ENCODE peak calls at places on chromosome 5, in nine cellular contexts. L is GM12878, K is IMR-90, W is HepG2, I is A549, B is spleen, Z is prostate gland, Q is lower leg skin, R is stomach. F is an unnamed sample.

GRCh38 chr5:90386099-90386710 is 23.4 kb downstream of the CETN3 start:
- DNase-seq in I (peak), R (no peak), Q (no peak), Z (no peak), K (peak), B (no peak), W (peak), L (no peak), F (no peak)

GRCh38 chr5:103461223-103461622 is 101.4 kb downstream of the NUDT12 start:
- DNase-seq in R (no peak), L (no peak), B (no peak), Z (no peak), I (no peak), Q (no peak), W (no peak), K (peak), F (peak)

GRCh38 chr5:168301593-168302388 is 10.3 kb downstream of the WWC1 start:
- DNase-seq in K (no peak), L (no peak), B (no peak), R (peak), W (no peak), I (peak), Z (no peak), Q (no peak), F (no peak)

GRCh38 chr5:432928-433791 is 9.8 kb upstream of the EXOC3 start:
- DNase-seq in I (no peak), W (no peak), L (no peak), R (peak), Z (no peak), B (no peak), Q (peak), K (no peak), F (no peak)

GRCh38 chr5:143041461-143041860 is 271.3 kb downstream of the ARHGAP26 start:
- DNase-seq in R (no peak), W (no peak), K (no peak), Z (no peak), B (no peak), Q (no peak), I (no peak), L (no peak), F (no peak)

GRCh38 chr5:177545487-177546261 is 8.7 kb downstream of the FAM193B start:
- DNase-seq in K (peak), Q (peak), R (peak), B (no peak), W (no peak), I (no peak), L (no peak), Z (no peak), F (no peak)

GRCh38 chr5:73902327-73903051 is 276.5 kb downstream of the ARHGEF28 start:
- DNase-seq in L (peak), B (no peak), Q (no peak), W (peak), I (peak), R (no peak), Z (peak), K (peak), F (peak)

GRCh38 chr5:149152317-149152746 is 11.0 kb downstream of the ABLIM3 start:
- DNase-seq in W (peak), K (peak), Q (no peak), L (no peak), B (no peak), R (no peak), Z (no peak), I (peak), F (no peak)

GRCh38 chr5:150751096-150751891 is 7.5 kb downstream of the DCTN4 start:
- DNase-seq in Q (no peak), W (no peak), I (no peak), L (no peak), B (no peak), K (peak), Z (no peak), R (no peak), F (no peak)

GRCh38 chr5:141349917-141350619 is at the start of gene PCDHGB1:
- DNase-seq in Z (no peak), L (no peak), W (peak), Q (peak), K (peak), B (no peak), R (no peak), I (peak), F (peak)

GRCh38 chr5:132674671-132675506 is 1.1 kb downstream of the IL4 start:
- DNase-seq in W (peak), L (peak), R (no peak), I (peak), K (peak), Z (peak), B (no peak), Q (no peak), F (peak)

GRCh38 chr5:118882666-118883065 is 105.7 kb downstream of the DTWD2 start:
- DNase-seq in W (no peak), B (no peak), Z (no peak), K (no peak), I (no peak), L (no peak), R (no peak), Q (no peak), F (no peak)

GRCh38 chr5:96279796-96280542 is 153.1 kb downstream of the PCSK1 start:
- DNase-seq in Q (no peak), W (peak), B (no peak), Z (no peak), K (peak), L (peak), I (peak), R (no peak), F (peak)

GRCh38 chr5:43007911-43008368 is 32.2 kb downstream of the ANXA2R start:
- DNase-seq in Z (peak), B (peak), L (no peak), I (peak), K (peak), R (peak), W (peak), Q (peak), F (peak)
- TF ChIP-seq POLR2A in Z (no peak), B (no peak), L (peak), I (peak), K (peak), R (no peak), W (peak), Q (no peak), F (no peak)

GRCh38 chr5:69217732-69218568 is 16.7 kb upstream of the CDK7 start:
- DNase-seq in L (peak), Z (peak), K (peak), B (peak), W (peak), Q (peak), R (peak), I (peak), F (peak)
- TF ChIP-seq POLR2A in L (peak), Z (peak), K (peak), B (peak), W (peak), Q (no peak), R (no peak), I (peak), F (peak)

DNA sequence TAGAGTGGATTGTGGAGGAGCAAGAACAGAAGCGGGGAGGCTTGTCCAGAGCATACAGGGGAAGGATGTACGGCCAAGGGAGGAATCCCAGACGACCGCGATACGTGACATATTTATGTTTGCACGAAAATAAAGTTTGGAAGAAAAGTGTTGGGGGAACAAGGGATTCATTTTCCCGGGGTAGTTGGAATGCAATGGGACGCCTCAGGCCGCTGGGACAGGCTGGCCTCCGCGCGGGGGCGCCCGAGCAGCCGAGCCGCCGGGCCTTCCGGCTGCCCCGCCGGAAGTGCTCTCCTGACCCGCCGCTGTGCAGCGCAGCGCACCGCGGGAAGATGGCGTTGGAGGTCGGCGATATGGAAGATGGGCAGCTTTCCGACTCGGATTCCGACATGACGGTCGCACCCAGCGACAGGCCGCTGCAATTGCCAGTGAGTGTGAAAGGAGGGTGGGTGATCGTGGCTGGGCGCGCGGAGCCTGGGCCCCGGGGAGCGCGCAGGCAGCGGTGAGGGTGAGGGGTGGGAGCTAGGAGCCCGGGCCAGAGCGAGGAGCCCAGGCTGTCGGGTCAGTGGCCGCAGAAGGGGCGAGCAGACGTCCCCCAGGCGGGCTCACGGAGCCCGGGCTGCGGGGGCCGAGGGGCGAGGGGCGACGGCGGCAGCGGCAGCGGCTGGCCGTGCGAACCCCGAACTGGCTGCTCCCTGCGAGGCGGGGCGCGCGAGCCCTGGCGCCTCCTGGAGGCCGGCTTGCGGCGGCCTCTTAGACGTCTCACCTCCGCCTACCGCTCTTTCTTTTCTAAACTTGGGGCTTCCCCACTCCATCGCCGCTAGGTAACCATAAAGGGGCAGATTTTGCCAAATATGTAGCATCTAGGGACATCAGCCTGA is at the start of gene PHAX:
- DNase-seq in I (peak), B (peak), R (peak), W (peak), L (peak), K (peak), Q (peak), Z (peak), F (peak)
- TF ChIP-seq POLR2A in I (peak), B (no peak), R (no peak), W (peak), L (peak), K (peak), Q (no peak), Z (no peak), F (peak)

DNA sequence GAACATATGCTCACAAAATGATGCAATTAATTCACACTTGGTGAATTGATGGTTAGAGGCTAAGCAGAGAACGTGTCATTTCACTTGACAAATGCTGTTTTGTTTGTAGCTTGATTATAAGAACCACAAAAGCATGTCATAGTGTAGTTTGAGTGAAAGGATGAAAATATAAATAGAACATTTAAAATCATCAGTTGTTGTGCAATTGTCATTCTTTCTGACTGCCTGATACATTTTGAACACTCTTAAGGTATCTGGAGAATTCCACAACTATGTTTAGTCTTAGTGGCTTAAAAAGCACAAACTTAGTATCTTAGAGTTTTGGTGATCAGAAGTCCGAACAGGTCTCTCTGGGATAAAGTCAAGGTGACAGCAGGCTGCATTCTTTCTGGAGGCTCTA is 129.4 kb downstream of the BASP1 start:
- DNase-seq in Z (no peak), L (no peak), W (no peak), Q (no peak), B (no peak), K (peak), R (no peak), I (no peak), F (no peak)
- TF ChIP-seq POLR2A in Z (no peak), L (no peak), W (no peak), Q (no peak), B (no peak), K (no peak), R (no peak), I (no peak), F (no peak)

GRCh38 chr5:80959768-80960442 is at the start of gene RASGRF2:
- DNase-seq in B (peak), R (peak), K (peak), I (peak), L (no peak), Z (no peak), Q (no peak), W (peak), F (no peak)
- TF ChIP-seq POLR2A in B (no peak), R (no peak), K (no peak), I (no peak), L (no peak), Z (no peak), Q (no peak), W (peak), F (no peak)

DNA sequence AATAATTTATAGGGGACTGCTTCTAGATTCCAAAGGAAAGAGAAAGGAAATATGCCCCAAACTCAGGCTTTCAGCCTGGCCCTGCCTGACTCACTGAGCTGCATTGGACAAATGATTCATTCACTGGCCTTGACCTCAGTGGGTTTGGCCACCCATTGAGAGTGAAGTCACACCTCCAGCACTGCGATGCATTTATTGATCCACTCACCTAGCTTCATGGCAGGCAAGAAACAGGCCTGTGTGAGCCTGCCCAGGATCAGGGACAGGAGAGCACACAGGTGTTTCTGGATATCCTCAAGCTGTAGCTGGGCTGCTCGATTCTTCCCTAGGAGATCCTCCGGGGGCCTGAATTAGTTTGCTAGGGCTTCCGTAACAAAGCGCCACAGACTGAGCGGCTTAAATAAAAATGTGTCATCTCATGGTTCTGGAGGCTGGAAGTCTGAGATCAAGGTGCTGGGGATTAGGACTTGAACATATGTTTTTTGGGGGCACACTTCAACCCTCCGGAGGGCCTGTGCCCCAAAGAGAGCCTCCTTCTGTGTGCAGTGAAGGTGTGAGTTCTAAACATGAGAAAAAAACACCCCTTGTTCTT is 7.3 kb upstream of the DUSP1 start:
- DNase-seq in K (peak), W (peak), I (peak), R (peak), Z (no peak), Q (peak), B (no peak), L (no peak), F (no peak)
- TF ChIP-seq POLR2A in K (no peak), W (peak), I (no peak), R (no peak), Z (no peak), Q (no peak), B (no peak), L (no peak), F (no peak)

DNA sequence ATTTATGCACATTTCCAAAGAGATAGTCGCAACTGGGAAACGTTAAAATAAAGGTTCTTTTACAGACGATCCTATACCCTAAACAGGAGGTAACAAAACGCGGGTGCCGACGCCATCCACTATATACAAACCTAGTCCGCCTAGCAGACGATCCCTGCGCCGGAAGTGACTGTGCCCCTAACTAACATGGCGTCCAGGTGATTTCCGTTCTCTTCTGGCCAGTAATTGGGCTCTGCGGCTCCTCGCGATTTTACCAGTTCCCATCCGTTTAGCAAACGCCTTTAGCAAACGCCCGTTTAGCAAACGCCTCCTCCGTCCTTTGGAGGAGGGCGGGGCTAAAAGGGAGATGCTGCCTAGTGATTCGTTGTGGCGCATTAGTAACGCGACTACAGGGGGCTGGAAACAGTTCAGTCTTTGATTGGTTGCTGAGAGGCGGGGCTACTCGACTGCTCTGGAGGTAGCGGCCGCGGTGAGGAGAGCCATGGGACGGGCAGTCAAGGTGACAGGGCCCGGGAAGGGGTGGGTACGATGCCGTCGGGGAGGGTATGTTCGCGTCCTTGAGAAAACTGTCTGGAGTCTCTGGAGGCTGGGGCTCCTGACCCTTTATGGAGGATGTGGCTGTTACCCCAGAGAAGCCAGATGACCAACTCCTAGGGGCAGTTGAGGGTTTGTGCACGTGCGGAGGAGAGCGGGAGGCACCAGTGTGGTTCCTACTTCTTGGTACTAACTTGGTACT is at the start of gene LYRM7:
- DNase-seq in B (peak), R (peak), Q (peak), I (peak), K (peak), W (peak), Z (peak), L (peak), F (peak)
- TF ChIP-seq POLR2A in B (no peak), R (no peak), Q (no peak), I (peak), K (peak), W (peak), Z (peak), L (peak), F (peak)

DNA sequence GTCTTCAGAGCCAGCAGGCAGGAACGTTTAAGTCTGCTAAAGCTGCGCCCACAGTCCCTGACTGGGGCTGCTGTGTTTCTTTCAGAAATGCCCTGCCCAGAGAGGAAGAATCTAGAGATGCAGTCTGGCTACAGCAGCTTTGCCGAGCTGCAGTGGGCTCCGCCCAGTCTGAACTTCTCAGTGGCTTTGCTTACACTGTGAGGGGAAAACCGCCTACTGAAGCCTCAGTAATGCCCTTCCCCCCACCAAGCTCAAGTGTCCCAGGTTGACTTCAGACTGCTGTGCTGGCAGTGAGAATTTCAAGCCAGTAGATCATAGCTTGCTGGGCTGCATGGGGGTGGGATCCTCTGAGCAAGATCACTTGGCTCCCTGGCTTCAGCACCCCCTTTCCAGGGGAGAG is 78.4 kb downstream of the SREK1 start:
- DNase-seq in K (no peak), I (no peak), Q (no peak), L (peak), R (no peak), Z (no peak), W (no peak), B (no peak), F (no peak)
- TF ChIP-seq POLR2A in K (no peak), I (no peak), Q (no peak), L (no peak), R (no peak), Z (no peak), W (no peak), B (no peak), F (no peak)

DNA sequence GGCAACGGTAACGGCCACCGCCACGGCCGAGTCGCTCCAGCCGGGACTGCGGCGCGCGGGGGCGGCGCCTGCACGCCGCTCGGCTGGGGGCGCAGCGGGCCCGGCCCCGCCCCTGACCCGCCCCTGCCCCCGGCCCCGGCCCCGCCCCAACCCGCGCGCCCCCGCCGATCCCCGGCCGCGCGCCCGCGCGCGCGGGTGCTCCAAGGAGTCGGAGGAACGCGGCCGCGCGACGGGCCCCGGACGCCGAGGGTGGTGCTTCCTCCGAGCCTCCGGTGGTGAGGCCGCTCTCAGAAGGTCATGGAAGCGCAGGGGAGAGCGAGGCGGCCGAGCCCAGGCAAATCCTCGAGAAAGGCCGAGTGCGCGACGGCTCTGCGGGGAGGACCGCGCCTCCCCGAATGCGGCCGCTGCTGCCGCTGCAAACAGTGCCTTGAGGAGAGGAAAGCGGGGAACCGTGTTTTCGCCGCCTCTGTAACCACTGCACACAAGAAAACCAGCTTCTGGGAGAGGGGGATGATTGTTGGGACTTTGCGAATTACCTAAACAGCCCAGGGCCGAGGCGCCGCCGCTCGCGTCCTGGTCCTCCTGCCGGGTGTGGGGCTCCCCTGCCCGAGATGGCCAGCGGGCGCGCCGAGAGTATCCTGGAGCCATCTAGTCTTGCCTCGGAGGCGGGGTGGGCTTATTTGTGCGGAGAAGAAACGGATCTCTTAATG is at the start of gene LIFR:
- DNase-seq in Q (peak), Z (peak), L (no peak), R (peak), B (peak), W (peak), I (peak), K (peak), F (peak)
- TF ChIP-seq POLR2A in Q (no peak), Z (peak), L (no peak), R (no peak), B (no peak), W (no peak), I (peak), K (no peak), F (peak)